ENCODE peak calls at places on chromosomes 6 and 20, in four cellular contexts. J is HFF-Myc, L is hypothalamus, P is AG09309. C is an unnamed sample.

GRCh38 chr6:106142876-106143431 is 56.8 kb downstream of the PRDM1 start:
- DNase-seq in J (no peak), L (no peak), P (no peak), C (no peak)

GRCh38 chr6:36838896-36839818 is at the start of gene CPNE5:
- DNase-seq in J (no peak), L (peak), P (no peak), C (no peak)

GRCh38 chr20:33688938-33689424 is 2.8 kb upstream of the E2F1 start:
- DNase-seq in J (no peak), L (no peak), P (no peak), C (no peak)

GRCh38 chr6:43242908-43243648 is at the start of gene TTBK1:
- DNase-seq in J (no peak), L (peak), P (no peak), C (no peak)

GRCh38 chr6:75296811-75297779 is 12.5 kb upstream of the TMEM30A start:
- DNase-seq in J (peak), L (no peak), P (peak), C (peak)

GRCh38 chr6:56241106-56241812 is 6.1 kb downstream of the COL21A1 start:
- DNase-seq in J (no peak), L (no peak), P (no peak), C (no peak)

GRCh38 chr6:148265058-148265457 is 77.6 kb upstream of the SASH1 start:
- DNase-seq in J (no peak), L (no peak), P (no peak), C (no peak)

GRCh38 chr6:129889580-129889979 is 28.5 kb upstream of the TMEM244 start:
- DNase-seq in J (no peak), L (no peak), P (peak), C (no peak)

GRCh38 chr6:158991017-158991723 is 8.8 kb downstream of the RSPH3 start:
- DNase-seq in J (no peak), L (no peak), P (no peak), C (no peak)

GRCh38 chr6:155328539-155329459 is 14.5 kb upstream of the TFB1M start:
- DNase-seq in J (no peak), L (no peak), P (no peak), C (no peak)

GRCh38 chr20:23167436-23167835 is 81.3 kb upstream of the CD93 start:
- DNase-seq in J (no peak), L (no peak), P (no peak), C (no peak)

GRCh38 chr6:5403619-5404018 is 142.3 kb downstream of the FARS2 start:
- DNase-seq in J (no peak), L (no peak), P (no peak), C (no peak)

GRCh38 chr6:34970487-34970886 is 81.4 kb downstream of the ANKS1A start:
- DNase-seq in J (no peak), L (no peak), P (no peak), C (no peak)

GRCh38 chr6:137878810-137879285 is 11.8 kb downstream of the TNFAIP3 start:
- DNase-seq in J (no peak), L (no peak), P (no peak), C (no peak)

GRCh38 chr6:51450248-51450957 is 631.7 kb downstream of the TFAP2B start:
- DNase-seq in J (no peak), L (no peak), P (no peak), C (no peak)

GRCh38 chr6:162706236-162706635 is 21.3 kb downstream of the PRKN start:
- DNase-seq in J (no peak), L (peak), P (no peak), C (no peak)

GRCh38 chr20:50744143-50744792 is 12.9 kb downstream of the PARD6B start:
- DNase-seq in J (peak), L (no peak), P (peak), C (no peak)

GRCh38 chr6:165325609-165326008 is 16.2 kb upstream of the C6orf118 start:
- DNase-seq in J (no peak), L (no peak), P (no peak), C (no peak)

GRCh38 chr6:17842014-17842776 is 135.5 kb upstream of the NUP153 start:
- DNase-seq in J (no peak), L (no peak), P (no peak), C (no peak)

GRCh38 chr6:79586548-79586947 is 44.6 kb upstream of the SH3BGRL2 start:
- DNase-seq in J (no peak), L (no peak), P (no peak), C (no peak)

GRCh38 chr20:54197621-54198604 is 10.0 kb upstream of the PFDN4 start:
- DNase-seq in J (peak), L (no peak), P (peak), C (no peak)

GRCh38 chr6:40903456-40903855 is 135.6 kb downstream of the UNC5CL start:
- DNase-seq in J (no peak), L (no peak), P (no peak), C (no peak)

GRCh38 chr6:131931063-131931745 is 20.0 kb downstream of the CCN2 start:
- DNase-seq in J (peak), L (no peak), P (no peak), C (no peak)

GRCh38 chr20:52655365-52655764 is 316.8 kb upstream of the TSHZ2 start:
- DNase-seq in J (no peak), L (no peak), P (no peak), C (no peak)

GRCh38 chr6:149508485-149508884 is 23.7 kb upstream of the ZC3H12D start:
- DNase-seq in J (no peak), L (no peak), P (no peak), C (no peak)

GRCh38 chr6:7183707-7184106 is 75.9 kb downstream of the RREB1 start:
- DNase-seq in J (no peak), L (no peak), P (no peak), C (no peak)

GRCh38 chr6:148998704-148999103 is 251.9 kb downstream of the UST start:
- DNase-seq in J (peak), L (no peak), P (no peak), C (no peak)

C was measured in GM06990.